ENCODE peak calls at places on chromosome X, in ten cellular contexts. H is uterus, T is HFF-Myc, D is dorsolateral prefrontal cortex, O is epithelial cell of esophagus, W is choroid plexus epithelial cell, B is right atrium auricular region, Q is GM23338, Y is psoas muscle, Z is bronchial epithelial cell. U is an unnamed sample.

GRCh38 chrX:21734175-21734574 is 23.7 kb downstream of the SMPX start:
- DNase-seq in H (no peak), T (no peak), D (no peak), O (no peak), W (no peak), B (no peak), Q (no peak), Y (no peak), Z (no peak), U (no peak)

GRCh38 chrX:39759526-39760224 is 338.1 kb downstream of the BCOR start:
- DNase-seq in H (peak), T (no peak), D (no peak), O (peak), W (peak), B (no peak), Q (no peak), Y (no peak), Z (no peak), U (peak)

GRCh38 chrX:153863251-153863991 is 22.6 kb downstream of the L1CAM start:
- DNase-seq in H (no peak), T (no peak), D (no peak), O (no peak), W (no peak), B (no peak), Q (no peak), Y (no peak), Z (no peak), U (no peak)

GRCh38 chrX:20361081-20361889 is 94.6 kb upstream of the RPS6KA3 start:
- DNase-seq in H (no peak), T (no peak), D (no peak), O (peak), W (peak), B (no peak), Q (no peak), Y (peak), Z (peak), U (peak)

GRCh38 chrX:46447384-46447783 is 97.8 kb downstream of the ZNF674 start:
- DNase-seq in H (no peak), T (no peak), D (no peak), O (peak), W (no peak), B (no peak), Q (no peak), Y (no peak), Z (peak), U (peak)

GRCh38 chrX:133297284-133297683 is 79.1 kb upstream of the TFDP3 start:
- DNase-seq in H (no peak), T (no peak), D (no peak), O (peak), W (peak), B (no peak), Q (no peak), Y (no peak), Z (peak), U (no peak)

GRCh38 chrX:386239-386767 is 404 bp downstream of the PPP2R3B start:
- DNase-seq in H (no peak), T (no peak), D (no peak), O (no peak), W (no peak), B (no peak), Q (peak), Y (no peak), Z (no peak), U (no peak)

GRCh38 chrX:150574824-150575409 is 6.5 kb downstream of the MTM1 start:
- DNase-seq in H (no peak), T (no peak), D (no peak), O (no peak), W (no peak), B (no peak), Q (no peak), Y (no peak), Z (no peak), U (no peak)

GRCh38 chrX:57925806-57926205 is 15.5 kb upstream of the ZXDA start:
- DNase-seq in H (no peak), T (no peak), D (no peak), O (no peak), W (no peak), B (no peak), Q (no peak), Y (no peak), Z (no peak), U (no peak)

GRCh38 chrX:19852014-19853005 is 35.1 kb downstream of the SH3KBP1 start:
- DNase-seq in H (peak), T (no peak), D (no peak), O (peak), W (peak), B (no peak), Q (no peak), Y (no peak), Z (no peak), U (peak)

GRCh38 chrX:151753313-151754041 is 18.9 kb downstream of the CNGA2 start:
- DNase-seq in H (peak), T (no peak), D (peak), O (peak), W (peak), B (peak), Q (peak), Y (peak), Z (peak), U (peak)

DNA sequence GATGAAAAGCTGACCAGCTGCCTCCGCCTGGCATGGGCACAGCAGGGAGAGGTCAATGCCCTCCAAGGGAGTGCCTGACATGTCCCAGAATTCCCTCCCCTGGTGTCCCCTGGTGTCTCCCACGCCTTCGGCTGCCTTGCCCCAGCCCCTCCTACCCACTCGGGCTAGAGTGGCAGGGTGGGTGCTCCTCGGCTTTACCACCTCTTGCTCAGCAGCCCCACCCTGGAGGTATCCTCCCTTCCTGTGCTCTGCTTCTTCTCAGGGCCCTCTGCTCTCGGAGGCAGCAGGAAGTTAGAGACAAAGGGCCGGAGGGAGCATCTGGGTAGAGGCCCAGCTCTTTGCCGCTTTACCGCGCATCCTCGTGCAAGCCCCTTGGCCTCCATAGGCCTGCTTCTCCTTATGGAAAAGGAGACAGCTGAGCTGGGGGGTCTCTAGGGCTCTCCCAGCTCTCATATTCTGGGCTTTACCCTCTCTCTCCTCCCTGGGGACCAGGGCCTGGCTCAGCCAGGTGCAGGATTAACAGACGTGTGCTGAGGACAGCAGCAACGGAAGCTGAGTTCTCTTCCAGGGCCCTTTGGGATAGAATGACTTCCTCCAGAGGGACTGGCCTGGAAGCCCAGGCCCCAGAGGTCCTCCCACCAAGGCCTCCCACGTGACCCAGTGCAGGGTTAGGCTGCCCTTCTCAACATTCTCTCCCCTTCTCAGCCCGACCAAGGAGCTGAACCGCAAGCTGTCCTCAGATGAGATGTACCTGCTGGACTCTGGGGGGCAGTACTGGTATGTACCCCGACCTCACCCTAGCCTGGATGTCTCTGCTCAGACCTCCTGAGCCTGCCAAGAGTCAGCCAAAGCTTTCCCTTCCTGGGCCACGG is 17.2 kb downstream of the XPNPEP2 start:
- DNase-seq in H (no peak), T (no peak), D (no peak), O (no peak), W (no peak), B (no peak), Q (peak), Y (peak), Z (no peak), U (no peak)
- TF ChIP-seq CTCF in H (no peak), T (no peak), D (no peak), O (no peak), W (peak), B (no peak), Q (peak), Y (no peak), Z (no peak), U (no peak)

GRCh38 chrX:64976673-64977040 is 407 bp upstream of the ZC4H2 start:
- DNase-seq in H (peak), T (no peak), D (no peak), O (no peak), W (no peak), B (no peak), Q (peak), Y (no peak), Z (no peak), U (no peak)

GRCh38 chrX:64977051-64977450 is 801 bp upstream of the ZC4H2 start:
- DNase-seq in H (no peak), T (no peak), D (no peak), O (peak), W (no peak), B (no peak), Q (no peak), Y (no peak), Z (peak), U (no peak)

GRCh38 chrX:64977830-64978229 is 1.6 kb upstream of the ZC4H2 start:
- DNase-seq in H (no peak), T (no peak), D (no peak), O (peak), W (no peak), B (no peak), Q (no peak), Y (no peak), Z (peak), U (no peak)

GRCh38 chrX:64975491-64975890 is 759 bp downstream of the ZC4H2 start:
- DNase-seq in H (peak), T (no peak), D (no peak), O (peak), W (peak), B (no peak), Q (peak), Y (peak), Z (peak), U (no peak)

GRCh38 chrX:64975989-64976672 is at the start of gene ZC4H2:
- DNase-seq in H (peak), T (peak), D (peak), O (peak), W (peak), B (peak), Q (peak), Y (peak), Z (peak), U (peak)
- H3K4me3 ChIP-seq in H (peak), T (peak), D (peak), O (peak), W (peak), B (peak), Q (peak), Y (peak), Z (peak), U (peak)

DNA sequence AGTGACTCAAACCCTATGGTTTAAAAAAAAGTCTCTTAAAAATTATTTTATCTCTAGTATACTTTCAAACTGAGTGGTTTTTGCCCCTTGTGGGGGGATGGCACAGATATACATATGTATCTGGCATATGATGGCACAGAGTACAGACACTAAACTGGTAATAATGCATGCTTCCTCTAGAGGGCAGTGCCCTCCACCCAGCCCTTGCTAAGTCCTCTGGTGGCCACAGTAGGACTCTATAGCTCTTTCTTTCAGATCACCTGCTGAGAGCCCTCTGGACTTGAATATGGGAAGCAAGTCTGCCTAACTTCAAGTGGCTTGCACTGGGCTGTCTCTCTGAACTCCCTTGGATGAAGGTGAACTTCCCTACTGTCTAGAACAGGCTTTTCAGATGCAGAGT is 66.3 kb downstream of the TSPAN7 start:
- DNase-seq in H (no peak), T (no peak), D (no peak), O (peak), W (peak), B (no peak), Q (peak), Y (no peak), Z (peak), U (peak)
- TF ChIP-seq CTCF in H (no peak), T (peak), D (peak), O (peak), W (peak), B (no peak), Q (peak), Y (peak), Z (peak), U (peak)

GRCh38 chrX:119989905-119990408 is 46.4 kb upstream of the NKAP start:
- DNase-seq in H (no peak), T (no peak), D (no peak), O (no peak), W (no peak), B (no peak), Q (peak), Y (no peak), Z (no peak), U (no peak)
- H3K4me3 ChIP-seq in H (no peak), T (no peak), D (no peak), O (no peak), W (no peak), B (no peak), Q (peak), Y (no peak), Z (no peak), U (no peak)

DNA sequence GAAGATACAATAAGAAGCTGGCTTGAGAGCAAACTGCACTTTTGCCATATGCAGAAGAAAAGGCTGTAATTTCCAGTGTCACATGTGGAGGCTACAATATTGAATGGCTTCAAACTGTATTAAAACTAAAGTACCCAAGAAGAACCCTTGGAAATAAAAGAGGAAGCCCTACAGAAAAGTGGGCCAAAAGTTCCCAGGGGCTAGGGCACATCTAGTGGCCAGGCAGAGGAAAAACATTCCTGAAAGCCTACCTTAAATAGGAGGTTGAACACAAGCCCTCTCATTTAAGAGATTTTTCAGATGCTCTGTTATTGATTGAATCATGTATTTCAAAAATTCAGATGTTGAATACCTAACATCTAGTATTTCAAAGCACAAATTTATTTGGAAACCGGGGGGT is 40.6 kb upstream of the PRDX4 start:
- DNase-seq in H (no peak), T (no peak), D (no peak), O (no peak), W (no peak), B (no peak), Q (peak), Y (no peak), Z (no peak), U (no peak)
- TF ChIP-seq CTCF in H (no peak), T (no peak), D (no peak), O (peak), W (peak), B (no peak), Q (peak), Y (no peak), Z (no peak), U (no peak)

GRCh38 chrX:136910565-136911040 is 30.1 kb upstream of the RBMX start:
- DNase-seq in H (no peak), T (no peak), D (no peak), O (no peak), W (peak), B (no peak), Q (no peak), Y (no peak), Z (no peak), U (no peak)
- H3K4me3 ChIP-seq in H (peak), T (peak), D (peak), O (no peak), W (peak), B (no peak), Q (peak), Y (peak), Z (no peak), U (peak)

GRCh38 chrX:136202889-136203288 is 48.3 kb downstream of the MAP7D3 start:
- DNase-seq in H (no peak), T (no peak), D (no peak), O (no peak), W (peak), B (no peak), Q (no peak), Y (no peak), Z (no peak), U (peak)

GRCh38 chrX:136199365-136199764 is 51.8 kb downstream of the MAP7D3 start:
- DNase-seq in H (no peak), T (no peak), D (no peak), O (peak), W (no peak), B (no peak), Q (peak), Y (no peak), Z (peak), U (peak)

GRCh38 chrX:136201601-136202000 is 49.6 kb downstream of the MAP7D3 start:
- DNase-seq in H (no peak), T (no peak), D (no peak), O (no peak), W (no peak), B (no peak), Q (no peak), Y (no peak), Z (no peak), U (no peak)

GRCh38 chrX:136198678-136199243 is 51.4 kb downstream of the FHL1 start:
- DNase-seq in H (no peak), T (no peak), D (no peak), O (no peak), W (no peak), B (no peak), Q (no peak), Y (peak), Z (no peak), U (no peak)

GRCh38 chrX:136200466-136200865 is 50.7 kb downstream of the MAP7D3 start:
- DNase-seq in H (no peak), T (no peak), D (no peak), O (peak), W (peak), B (no peak), Q (peak), Y (no peak), Z (no peak), U (peak)
- TF ChIP-seq CTCF in H (peak), T (peak), D (peak), O (peak), W (peak), B (no peak), Q (peak), Y (peak), Z (peak), U (peak)

GRCh38 chrX:123093792-123094191 is 90.3 kb upstream of the GRIA3 start:
- DNase-seq in H (no peak), T (no peak), D (no peak), O (no peak), W (no peak), B (no peak), Q (no peak), Y (no peak), Z (no peak), U (no peak)
- H3K4me3 ChIP-seq in H (no peak), T (no peak), D (no peak), O (no peak), W (no peak), B (no peak), Q (no peak), Y (no peak), Z (no peak), U (no peak)

DNA sequence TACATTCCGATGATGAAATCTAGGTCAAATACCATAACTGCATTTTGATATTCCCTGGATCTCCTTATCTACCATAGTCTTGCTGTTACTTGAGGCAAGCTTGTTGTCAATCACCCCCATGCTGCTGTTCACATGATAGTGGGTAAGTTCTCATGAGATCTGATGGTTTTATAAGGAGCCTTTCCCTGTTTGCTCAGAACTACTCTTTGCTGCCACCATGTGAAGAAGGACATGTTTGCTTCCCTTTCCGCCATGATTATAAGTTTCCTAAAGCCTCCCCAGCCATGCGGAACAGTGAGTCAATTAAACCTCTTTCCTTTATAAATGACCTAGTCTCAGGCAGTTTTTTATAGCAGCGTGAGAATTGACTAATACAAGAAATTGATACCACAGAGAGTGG is 432.0 kb downstream of the GLUD2 start:
- DNase-seq in H (no peak), T (no peak), D (no peak), O (peak), W (peak), B (no peak), Q (peak), Y (no peak), Z (no peak), U (no peak)
- TF ChIP-seq CTCF in H (no peak), T (no peak), D (no peak), O (peak), W (peak), B (no peak), Q (no peak), Y (no peak), Z (no peak), U (no peak)